ENCODE peak calls at places on chromosomes 2 and 18, in five cellular contexts. P, X, B, E and Z are unnamed samples.

GRCh38 chr2:134490535-134490934 is 228.3 kb downstream of the TMEM163 start:
- DNase-seq in E (no peak), P (no peak), B (no peak), X (no peak), Z (no peak)

GRCh38 chr18:49933530-49933929 is 120.2 kb upstream of the ACAA2 start:
- DNase-seq in P (peak), B (no peak), X (no peak), E (no peak), Z (no peak)

GRCh38 chr2:139099721-139100120 is 319.5 kb upstream of the NXPH2 start:
- DNase-seq in E (no peak), B (no peak), X (no peak), P (peak), Z (no peak)

GRCh38 chr2:674319-674985 is 2.8 kb downstream of the TMEM18 start:
- DNase-seq in B (no peak), P (no peak), X (no peak), E (no peak), Z (no peak)

GRCh38 chr2:135954020-135954628 is 31.3 kb downstream of the DARS1 start:
- DNase-seq in E (no peak), B (no peak), P (no peak), X (no peak), Z (no peak)

GRCh38 chr18:2515908-2516625 is 55.2 kb downstream of the METTL4 start:
- DNase-seq in E (no peak), B (peak), X (peak), P (peak), Z (no peak)

GRCh38 chr2:29052811-29053210 is 21.5 kb downstream of the PCARE start:
- DNase-seq in P (no peak), X (no peak), B (no peak), E (no peak), Z (no peak)

GRCh38 chr2:220893411-220893810 is 678.7 kb downstream of the EPHA4 start:
- DNase-seq in P (no peak), E (no peak), B (peak), X (no peak), Z (no peak)

GRCh38 chr2:70726947-70727725 is 40.9 kb downstream of the ADD2 start:
- DNase-seq in B (no peak), X (no peak), P (no peak), E (no peak), Z (no peak)

GRCh38 chr2:195515551-195515950 is 141.5 kb upstream of the SLC39A10 start:
- DNase-seq in B (no peak), E (no peak), P (no peak), X (no peak), Z (no peak)

GRCh38 chr2:79723830-79724229 is 211.0 kb downstream of the CTNNA2 start:
- DNase-seq in B (peak), E (no peak), P (peak), X (no peak), Z (no peak)

GRCh38 chr2:100799701-100800100 is 20.2 kb upstream of the NPAS2 start:
- DNase-seq in E (no peak), P (no peak), B (no peak), X (no peak), Z (no peak)

GRCh38 chr2:74481961-74482800 is 617 bp downstream of the CCDC142 start:
- DNase-seq in P (no peak), E (no peak), B (no peak), X (peak), Z (no peak)

GRCh38 chr2:53768233-53768542 is 584 bp downstream of the CHAC2 start:
- DNase-seq in E (no peak), P (no peak), B (no peak), X (peak), Z (no peak)

GRCh38 chr2:126906781-126907180 is 8.1 kb downstream of the TEX51 start:
- DNase-seq in B (no peak), P (no peak), E (no peak), X (no peak), Z (no peak)

GRCh38 chr2:168744844-168745243 is 57.6 kb upstream of the NOSTRIN start:
- DNase-seq in E (no peak), X (no peak), P (no peak), B (no peak), Z (no peak)

GRCh38 chr2:202099515-202099914 is 26.5 kb downstream of the KIAA2012 start:
- DNase-seq in E (no peak), P (no peak), X (no peak), B (no peak), Z (no peak)

GRCh38 chr2:181438298-181438697 is 18.9 kb upstream of the ITGA4 start:
- DNase-seq in B (no peak), X (peak), E (no peak), P (no peak), Z (no peak)

GRCh38 chr2:143246815-143247744 is 117.9 kb downstream of the ARHGAP15 start:
- DNase-seq in X (no peak), E (no peak), B (no peak), P (no peak), Z (no peak)

GRCh38 chr2:115771516-115771915 is 1329.1 kb downstream of the DPP10 start:
- DNase-seq in B (no peak), E (no peak), P (no peak), X (no peak), Z (no peak)

GRCh38 chr2:149799296-149799695 is 211.7 kb upstream of the MMADHC start:
- DNase-seq in B (peak), X (no peak), E (no peak), P (no peak), Z (no peak)

GRCh38 chr2:238915596-238915995 is 67.7 kb downstream of the TWIST2 start:
- DNase-seq in E (peak), B (no peak), X (no peak), P (no peak), Z (no peak)

GRCh38 chr2:159708066-159708760 is 4.1 kb upstream of the MARCHF7 start:
- DNase-seq in E (no peak), B (no peak), X (no peak), P (no peak), Z (no peak)

GRCh38 chr2:104885119-104885777 is 31.3 kb downstream of the POU3F3 start:
- DNase-seq in P (no peak), B (no peak), E (no peak), X (no peak), Z (no peak)

GRCh38 chr2:223692227-223692947 is 90.2 kb upstream of the SCG2 start:
- DNase-seq in X (peak), E (no peak), P (no peak), B (no peak), Z (no peak)

GRCh38 chr18:74430811-74431571 is 26.1 kb downstream of the DIPK1C start:
- DNase-seq in E (no peak), P (no peak), B (no peak), X (no peak), Z (no peak)

GRCh38 chr2:161207941-161208340 is 47.7 kb downstream of the TANK start:
- DNase-seq in X (no peak), E (no peak), B (no peak), P (no peak), Z (no peak)

GRCh38 chr18:3857544-3857943 is 407.6 kb downstream of the TGIF1 start:
- DNase-seq in B (no peak), X (no peak), E (no peak), P (no peak), Z (no peak)

GRCh38 chr2:146119586-146119985 is 1599.7 kb upstream of the ZEB2 start:
- DNase-seq in P (no peak), B (no peak), E (no peak), X (no peak), Z (no peak)

GRCh38 chr18:57437433-57437781 is 2.2 kb downstream of the ONECUT2 start:
- DNase-seq in B (no peak), E (no peak), X (no peak), P (no peak), Z (no peak)

GRCh38 chr2:71941731-71942575 is 205.7 kb downstream of the CYP26B1 start:
- DNase-seq in B (no peak), X (no peak), P (no peak), E (no peak), Z (no peak)

GRCh38 chr2:157170299-157170698 is 87.2 kb upstream of the GALNT5 start:
- DNase-seq in E (no peak), X (no peak), P (no peak), B (no peak), Z (no peak)

GRCh38 chr2:64114912-64115277 is 29.3 kb downstream of the PELI1 start:
- DNase-seq in B (no peak), X (no peak), E (no peak), P (no peak), Z (no peak)
- H3K4me3 ChIP-seq in B (no peak), X (peak), E (no peak), P (no peak), Z (no peak)

GRCh38 chr2:8684421-8684884 is 2.6 kb downstream of the ID2 start:
- DNase-seq in P (no peak), B (no peak), X (peak), E (no peak), Z (no peak)

GRCh38 chr2:8679827-8680731 is 1.8 kb upstream of the ID2 start:
- DNase-seq in E (peak), P (no peak), X (peak), B (peak), Z (no peak)

GRCh38 chr2:8680931-8681760 is 710 bp upstream of the ID2 start:
- DNase-seq in E (peak), B (peak), X (peak), P (no peak), Z (peak)

GRCh38 chr2:8682719-8683667 is 1.1 kb downstream of the ID2 start:
- DNase-seq in B (no peak), P (no peak), E (peak), X (peak), Z (no peak)

DNA sequence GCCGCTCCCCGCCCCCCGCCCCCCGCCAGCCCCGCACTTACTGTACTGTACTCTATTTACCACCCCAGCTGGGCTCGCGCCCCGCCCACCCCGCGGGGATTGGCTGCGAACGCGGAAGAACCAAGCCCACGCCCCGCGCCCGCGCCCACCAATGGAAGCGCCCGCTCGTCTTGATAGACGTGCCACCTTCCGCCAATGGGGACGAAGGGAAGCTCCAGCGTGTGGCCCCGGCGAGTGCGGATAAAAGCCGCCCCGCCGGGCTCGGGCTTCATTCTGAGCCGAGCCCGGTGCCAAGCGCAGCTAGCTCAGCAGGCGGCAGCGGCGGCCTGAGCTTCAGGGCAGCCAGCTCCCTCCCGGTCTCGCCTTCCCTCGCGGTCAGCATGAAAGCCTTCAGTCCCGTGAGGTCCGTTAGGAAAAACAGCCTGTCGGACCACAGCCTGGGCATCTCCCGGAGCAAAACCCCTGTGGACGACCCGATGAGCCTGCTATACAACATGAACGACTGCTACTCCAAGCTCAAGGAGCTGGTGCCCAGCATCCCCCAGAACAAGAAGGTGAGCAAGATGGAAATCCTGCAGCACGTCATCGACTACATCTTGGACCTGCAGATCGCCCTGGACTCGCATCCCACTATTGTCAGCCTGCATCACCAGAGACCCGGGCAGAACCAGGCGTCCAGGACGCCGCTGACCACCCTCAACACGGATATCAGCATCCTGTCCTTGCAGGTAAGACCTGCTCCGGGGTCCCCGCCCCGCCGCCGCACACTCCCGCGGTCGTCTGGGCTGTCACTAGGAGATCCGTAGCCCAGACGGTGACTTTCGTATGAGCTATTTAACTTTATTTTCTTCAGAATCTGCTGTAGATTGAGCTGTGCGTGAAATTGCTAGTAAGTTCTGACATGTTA is at the start of gene ID2:
- DNase-seq in E (peak), X (peak), B (peak), P (peak), Z (peak)
- TF ChIP-seq CTCF in E (no peak), X (no peak), B (no peak), P (no peak), Z (no peak)

GRCh38 chr18:54388203-54389142 is 30.8 kb downstream of the C18orf54 start:
- DNase-seq in P (peak), X (peak), E (no peak), B (peak), Z (peak)

GRCh38 chr18:54387631-54388030 is 29.9 kb downstream of the C18orf54 start:
- DNase-seq in E (no peak), B (no peak), X (no peak), P (no peak), Z (no peak)

GRCh38 chr18:54390838-54391237 is 33.1 kb downstream of the C18orf54 start:
- DNase-seq in E (no peak), B (no peak), X (no peak), P (no peak), Z (no peak)

GRCh38 chr18:54386043-54386442 is 28.3 kb downstream of the C18orf54 start:
- DNase-seq in B (no peak), E (no peak), X (no peak), P (no peak), Z (no peak)

DNA sequence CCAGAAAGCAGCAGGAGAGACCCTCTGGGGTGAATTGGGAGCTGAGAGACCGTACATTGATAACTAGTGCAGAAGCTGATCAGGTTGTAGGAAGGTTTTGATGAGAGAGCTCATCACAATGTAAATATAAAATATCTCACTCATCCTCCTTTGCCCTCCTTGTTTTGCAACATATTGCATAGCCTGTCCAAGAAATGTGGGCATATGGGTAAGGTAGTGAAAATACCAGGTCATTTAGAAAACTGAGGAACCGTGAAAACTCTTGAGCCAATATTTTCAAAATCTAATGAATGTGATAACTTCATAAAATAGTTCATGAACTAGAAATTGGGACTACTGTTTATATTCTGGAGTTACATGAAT is 31.4 kb downstream of the C18orf54 start:
- DNase-seq in X (no peak), P (no peak), B (no peak), E (no peak), Z (no peak)
- H3K4me3 ChIP-seq in X (no peak), P (no peak), B (no peak), E (no peak), Z (no peak)

GRCh38 chr2:66443977-66444855 is 9.3 kb downstream of the MEIS1 start:
- DNase-seq in B (no peak), X (no peak), E (peak), P (no peak), Z (no peak)

GRCh38 chr2:66445781-66446177 is 10.9 kb downstream of the MEIS1 start:
- DNase-seq in P (no peak), X (no peak), E (no peak), B (no peak), Z (no peak)

GRCh38 chr2:66446924-66447323 is 12.0 kb downstream of the MEIS1 start:
- DNase-seq in E (no peak), P (no peak), X (no peak), B (no peak), Z (no peak)

GRCh38 chr2:66446178-66446860 is 11.4 kb downstream of the MEIS1 start:
- DNase-seq in X (no peak), B (no peak), P (no peak), E (peak), Z (no peak)

DNA sequence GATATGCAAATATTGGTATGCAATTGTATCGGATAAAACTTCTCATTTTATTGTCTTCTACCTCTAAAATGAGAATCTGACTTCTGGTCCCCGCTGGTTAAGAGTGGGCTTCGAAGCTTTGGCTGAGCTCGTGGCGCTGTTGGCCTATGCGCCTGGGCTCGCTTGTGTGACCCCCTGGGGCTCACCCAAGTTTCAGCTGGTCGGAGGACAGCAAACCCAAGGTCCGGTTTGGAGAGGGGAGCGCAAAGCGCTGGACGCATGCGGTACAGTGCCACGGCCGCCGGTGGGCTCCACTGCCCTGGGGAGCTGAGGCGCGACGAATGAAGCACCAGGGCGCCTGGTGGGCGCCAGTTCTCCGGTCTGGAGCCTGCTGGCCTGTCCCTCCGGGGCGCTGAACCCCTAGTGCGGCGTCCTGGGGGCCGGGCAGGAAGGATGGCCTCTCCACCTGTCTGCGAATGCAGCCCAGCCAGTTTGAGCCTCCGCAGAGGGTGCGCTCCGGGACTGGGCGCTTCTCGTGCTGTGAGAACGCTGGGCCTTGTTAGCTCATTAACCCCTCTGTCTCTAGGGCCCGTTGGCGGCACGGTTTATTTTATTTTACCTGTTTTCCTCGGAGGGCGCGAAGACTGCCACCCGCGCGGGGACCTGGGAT is 10.3 kb downstream of the MEIS1 start:
- DNase-seq in P (no peak), X (no peak), E (peak), B (no peak), Z (no peak)
- TF ChIP-seq CTCF in P (peak), X (no peak), E (no peak), B (no peak), Z (no peak)